ENCODE peak calls at places on chromosomes 16 and 17, in ten cellular contexts. P is HFF-Myc, Q is HCT116, T is BE2C, G is cardiac fibroblast, C is A673, L is AG04450, Z is brain microvascular endothelial cell, N is heart left ventricle, D is mesenchymal stem cell. K is an unnamed sample.

GRCh38 chr17:31494259-31495048 is 103.0 kb downstream of the RAB11FIP4 start:
- DNase-seq in P (no peak), N (no peak), G (no peak), Q (no peak), D (no peak), C (no peak), L (no peak), T (no peak), Z (no peak), K (no peak)

GRCh38 chr16:11716330-11716729 is 26.3 kb downstream of the TXNDC11 start:
- DNase-seq in N (no peak), G (no peak), C (no peak), D (no peak), T (no peak), Z (no peak), L (no peak), Q (no peak), P (no peak), K (no peak)

GRCh38 chr17:75370288-75370687 is 35.2 kb downstream of the GRB2 start:
- DNase-seq in N (peak), L (no peak), D (no peak), G (peak), Q (no peak), C (no peak), P (no peak), T (no peak), Z (no peak), K (no peak)

GRCh38 chr16:85067431-85067830 is 39.8 kb downstream of the KIAA0513 start:
- DNase-seq in Q (no peak), P (no peak), L (no peak), Z (no peak), D (no peak), G (no peak), N (no peak), T (no peak), C (no peak), K (no peak)

GRCh38 chr17:39097537-39097936 is 53.9 kb downstream of the PLXDC1 start:
- DNase-seq in Q (no peak), P (no peak), Z (no peak), L (no peak), D (no peak), G (no peak), N (no peak), T (no peak), C (no peak), K (no peak)

GRCh38 chr16:57979006-57979585 is 8.2 kb upstream of the CNGB1 start:
- DNase-seq in T (no peak), G (no peak), Z (no peak), N (no peak), D (no peak), P (no peak), C (no peak), Q (no peak), L (no peak), K (no peak)

GRCh38 chr16:27205436-27206065 is 2.2 kb downstream of the KDM8 start:
- DNase-seq in N (no peak), Q (no peak), D (no peak), T (no peak), Z (no peak), C (no peak), G (no peak), L (no peak), P (no peak), K (no peak)

GRCh38 chr16:85753559-85753958 is 2.7 kb upstream of the C16orf74 start:
- DNase-seq in Q (no peak), N (no peak), P (no peak), Z (no peak), T (no peak), L (no peak), D (no peak), G (no peak), C (no peak), K (no peak)

GRCh38 chr16:3655791-3656490 is 1.4 kb downstream of the DNASE1 start:
- DNase-seq in D (no peak), T (no peak), L (no peak), Q (no peak), Z (no peak), P (no peak), N (peak), G (no peak), C (no peak), K (no peak)

DNA sequence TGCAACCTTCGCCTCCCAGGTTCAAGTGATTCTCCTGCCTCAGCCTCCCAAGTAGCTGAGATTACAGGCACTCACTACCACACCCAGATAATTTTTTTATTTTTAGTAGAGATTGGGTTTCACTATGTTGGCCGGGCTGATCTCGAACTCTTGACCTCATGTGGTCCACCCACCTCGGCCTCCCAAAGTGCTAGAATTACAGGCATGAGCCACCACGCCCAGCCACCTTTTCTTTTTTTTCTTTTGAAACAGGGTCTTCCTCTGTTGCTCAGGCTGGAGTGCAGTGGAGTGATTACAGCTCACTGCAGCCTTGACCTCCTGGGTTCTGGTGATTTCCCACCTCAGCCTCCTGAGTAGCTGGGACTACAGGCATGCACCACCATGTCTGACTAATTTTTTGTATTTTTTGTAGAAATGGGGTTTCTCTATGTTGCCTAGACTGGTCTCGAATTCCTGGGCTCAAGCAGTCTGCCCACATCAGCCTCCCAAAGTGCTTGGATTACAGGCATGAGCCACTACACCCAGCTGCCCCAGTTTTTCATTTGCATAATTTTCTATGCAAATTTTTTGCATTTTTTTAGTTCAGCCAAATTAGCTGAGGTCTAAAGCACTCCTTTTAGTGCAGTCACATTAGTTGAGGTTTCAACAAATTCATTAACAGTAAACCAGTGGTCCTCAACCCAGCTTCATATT is 11.3 kb downstream of the WWP2 start:
- DNase-seq in C (no peak), Q (no peak), N (no peak), D (no peak), G (no peak), T (no peak), L (no peak), Z (peak), P (no peak), K (no peak)
- H3K4me3 ChIP-seq in C (no peak), Q (peak), N (no peak), D (no peak), G (no peak), T (no peak), L (no peak), Z (no peak), P (no peak), K (no peak)

GRCh38 chr17:66518677-66519076 is 216.3 kb downstream of the PRKCA start:
- DNase-seq in P (no peak), G (no peak), D (no peak), L (no peak), T (no peak), Z (no peak), C (no peak), Q (no peak), N (no peak), K (no peak)

GRCh38 chr17:66518108-66518507 is 215.7 kb downstream of the PRKCA start:
- DNase-seq in Z (no peak), P (no peak), Q (no peak), T (no peak), L (no peak), N (no peak), G (no peak), C (no peak), D (peak), K (peak)

GRCh38 chr17:66520986-66521385 is 218.6 kb downstream of the PRKCA start:
- DNase-seq in G (no peak), N (no peak), T (no peak), Q (no peak), L (no peak), C (no peak), P (no peak), Z (no peak), D (no peak), K (peak)

GRCh38 chr17:66514227-66514806 is 211.9 kb downstream of the PRKCA start:
- DNase-seq in Q (no peak), D (peak), T (no peak), N (no peak), L (no peak), C (no peak), G (no peak), P (no peak), Z (peak), K (peak)

DNA sequence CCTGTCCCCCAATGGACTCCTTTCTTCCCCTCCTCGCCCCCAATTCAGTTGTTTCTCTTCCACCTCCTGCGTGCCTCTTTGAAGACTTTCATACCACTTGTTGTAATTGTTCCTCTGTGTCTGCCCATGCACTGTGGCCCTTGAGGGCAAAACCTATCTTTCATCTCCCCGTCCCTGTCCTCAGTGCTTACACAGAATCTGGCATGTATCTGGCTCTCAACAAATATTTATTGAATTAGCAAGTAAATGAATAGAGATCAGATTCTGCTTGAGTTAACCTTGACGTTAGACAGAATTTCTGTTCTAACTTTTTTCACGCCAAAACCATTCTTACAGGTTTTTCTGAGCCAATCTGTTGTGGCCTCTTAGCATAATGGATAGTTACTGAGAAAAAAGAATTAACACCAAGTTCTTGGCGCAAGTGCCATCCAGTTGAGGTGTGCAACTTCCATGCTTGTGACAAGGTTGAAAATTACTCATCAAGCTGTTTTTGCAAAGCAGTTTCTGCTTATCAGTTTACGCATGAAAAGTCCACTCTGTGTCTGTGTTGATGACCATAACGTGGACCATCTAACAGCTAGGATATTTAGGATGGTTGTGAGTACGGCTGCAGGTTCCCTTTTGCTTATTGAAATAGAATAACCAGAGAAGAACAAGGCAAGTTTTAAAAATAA is 215.1 kb downstream of the PRKCA start:
- DNase-seq in G (no peak), P (no peak), L (no peak), T (no peak), Q (no peak), Z (no peak), C (no peak), N (no peak), D (no peak), K (no peak)
- H3K4me3 ChIP-seq in G (no peak), P (no peak), L (no peak), T (no peak), Q (no peak), Z (no peak), C (no peak), N (no peak), D (no peak), K (no peak)

DNA sequence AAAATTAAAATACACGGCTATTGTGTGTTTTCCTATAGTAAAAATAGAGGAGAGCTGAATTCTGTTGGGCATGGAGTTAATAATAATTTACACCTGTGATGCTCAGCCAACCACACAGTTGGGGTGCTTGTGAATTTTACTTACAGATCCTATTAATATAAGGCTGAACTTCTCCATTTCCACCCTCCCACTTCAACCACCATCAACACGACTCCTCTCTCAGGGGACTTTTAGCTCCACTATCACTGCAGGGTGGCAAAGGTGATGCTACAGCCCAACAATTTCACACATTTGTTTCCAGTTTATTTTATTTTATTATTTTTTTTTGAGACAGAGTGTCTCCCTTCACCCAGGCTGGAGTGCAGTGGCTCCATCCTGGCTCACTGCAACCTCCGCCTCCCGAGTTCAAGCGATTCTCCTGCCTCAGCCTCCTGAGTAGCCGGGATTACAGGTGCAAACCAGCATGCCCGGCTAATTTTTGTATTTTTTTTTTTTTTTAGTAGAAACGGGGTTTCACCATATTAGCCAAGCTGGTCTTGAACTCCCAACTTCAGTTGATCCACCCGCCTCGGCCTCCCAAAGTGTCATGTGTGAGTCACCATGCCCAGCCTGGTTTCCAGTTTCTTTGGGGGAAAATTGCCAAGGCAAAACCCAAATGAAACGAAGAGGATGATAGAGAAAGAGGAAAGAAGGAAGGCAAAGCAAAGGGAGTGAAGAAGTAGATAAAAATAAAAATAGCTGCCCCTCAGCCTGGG is 57.9 kb downstream of the GNA13 start:
- DNase-seq in Q (no peak), P (no peak), L (no peak), T (no peak), C (no peak), G (no peak), Z (no peak), D (no peak), N (no peak), K (no peak)
- H3K4me3 ChIP-seq in Q (no peak), P (no peak), L (no peak), T (no peak), C (no peak), G (no peak), Z (no peak), D (no peak), N (no peak), K (no peak)

GRCh38 chr17:19379306-19380075 is 1.2 kb downstream of the MAPK7 start:
- DNase-seq in Z (no peak), T (no peak), G (no peak), L (no peak), D (no peak), N (no peak), P (no peak), Q (no peak), C (no peak), K (no peak)
- H3K4me3 ChIP-seq in Z (peak), T (peak), G (peak), L (peak), D (peak), N (peak), P (peak), Q (peak), C (peak), K (peak)

GRCh38 chr17:44314869-44315661 is 6.7 kb downstream of the RUNDC3A start:
- DNase-seq in T (no peak), Z (peak), L (no peak), C (peak), N (no peak), G (peak), D (peak), P (no peak), Q (no peak), K (no peak)

GRCh38 chr17:44314524-44314868 is 6.1 kb downstream of the RUNDC3A start:
- DNase-seq in P (no peak), C (no peak), Z (no peak), L (no peak), N (no peak), G (no peak), Q (no peak), T (no peak), D (no peak), K (no peak)

GRCh38 chr17:44317545-44317944 is 7.1 kb downstream of the SLC25A39 start:
- DNase-seq in D (no peak), Z (no peak), L (no peak), G (no peak), Q (no peak), T (no peak), N (no peak), P (no peak), C (no peak), K (no peak)

GRCh38 chr17:44314031-44314430 is 5.6 kb downstream of the RUNDC3A start:
- DNase-seq in N (no peak), L (no peak), Q (no peak), Z (no peak), D (no peak), G (no peak), C (no peak), P (no peak), T (no peak), K (no peak)

GRCh38 chr17:44315760-44316731 is 7.6 kb downstream of the RUNDC3A start:
- DNase-seq in Z (no peak), Q (no peak), P (no peak), T (peak), G (no peak), D (no peak), L (no peak), C (no peak), N (no peak), K (no peak)
- H3K4me3 ChIP-seq in Z (no peak), Q (peak), P (no peak), T (no peak), G (no peak), D (no peak), L (no peak), C (no peak), N (no peak), K (no peak)

DNA sequence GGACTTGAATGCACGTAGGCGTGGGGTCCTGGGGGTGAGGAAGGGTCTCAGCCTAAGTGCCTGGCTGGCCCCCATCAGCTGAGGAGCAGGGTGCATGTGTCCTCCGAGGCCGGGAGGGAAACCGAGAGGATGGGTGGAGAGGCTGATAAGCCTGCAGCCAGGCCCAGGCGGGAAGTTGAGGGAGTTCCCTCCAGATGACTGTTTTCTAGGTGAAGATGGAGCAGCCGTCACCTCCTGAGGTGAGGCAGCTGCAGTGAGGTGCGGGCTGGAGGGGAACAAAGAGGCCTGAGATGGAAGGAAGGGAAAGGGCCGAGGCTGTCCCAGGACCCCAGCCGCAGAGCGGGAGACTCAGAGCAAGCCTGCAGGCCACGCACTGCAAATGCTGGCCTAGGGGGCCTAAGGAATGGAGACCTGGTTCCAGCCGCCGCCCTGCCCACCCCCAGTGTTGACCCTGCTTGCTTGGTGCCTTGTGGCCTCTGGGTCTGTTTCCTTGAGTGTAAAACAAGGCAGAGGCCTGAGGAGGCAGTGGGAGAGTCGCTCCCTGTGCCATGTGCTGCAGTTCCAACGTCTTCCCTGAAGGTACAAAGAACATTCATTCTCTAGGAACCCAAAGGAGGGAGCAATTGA is 3.0 kb downstream of the PECAM1 start:
- DNase-seq in P (no peak), N (peak), G (no peak), D (no peak), Q (no peak), L (no peak), Z (no peak), C (no peak), T (no peak), K (no peak)
- H3K4me3 ChIP-seq in P (no peak), N (peak), G (peak), D (no peak), Q (no peak), L (no peak), Z (no peak), C (no peak), T (no peak), K (no peak)

GRCh38 chr17:18037482-18037881 is 1.5 kb downstream of the ATPAF2 start:
- DNase-seq in L (no peak), D (no peak), G (no peak), P (no peak), N (no peak), Q (no peak), C (no peak), Z (no peak), T (no peak), K (no peak)
- H3K4me3 ChIP-seq in L (peak), D (no peak), G (no peak), P (no peak), N (no peak), Q (peak), C (peak), Z (no peak), T (peak), K (peak)

GRCh38 chr17:17496189-17497064 is at the start of gene RASD1:
- DNase-seq in D (peak), G (peak), Q (no peak), C (peak), L (peak), N (peak), P (no peak), Z (peak), T (peak), K (peak)

GRCh38 chr17:17497845-17498520 is 1.8 kb upstream of the RASD1 start:
- DNase-seq in T (no peak), Q (no peak), C (no peak), G (no peak), P (no peak), N (peak), D (no peak), L (no peak), Z (no peak), K (no peak)

GRCh38 chr17:17495448-17496188 is 577 bp downstream of the RASD1 start:
- DNase-seq in P (no peak), Q (no peak), Z (peak), T (no peak), C (peak), G (peak), N (no peak), D (no peak), L (no peak), K (peak)

GRCh38 chr17:17498606-17499301 is 2.6 kb upstream of the RASD1 start:
- DNase-seq in L (no peak), D (no peak), T (no peak), G (no peak), Q (no peak), P (no peak), N (peak), C (no peak), Z (no peak), K (no peak)

GRCh38 chr17:17497065-17497844 is 1.1 kb upstream of the RASD1 start:
- DNase-seq in C (no peak), Q (no peak), G (no peak), Z (no peak), T (no peak), L (no peak), P (no peak), N (peak), D (no peak), K (peak)
- H3K4me3 ChIP-seq in C (peak), Q (peak), G (no peak), Z (no peak), T (peak), L (peak), P (no peak), N (peak), D (no peak), K (peak)